ENCODE peak calls at places on chromosome 4, in six cellular contexts. One of them, this sample, is unnamed.
A peak's percentile ranks its signal among the peaks of the same experiment; 100 is the strongest.

GRCh38 chr4:159281781-159282180 is 178.9 kb downstream of the RAPGEF2 start:
- DNase-seq in mesenchymal stem cell: no peak
- DNase-seq in H9: no peak
- DNase-seq in cardiac muscle cell: no peak
- DNase-seq in ovary: no peak
- DNase-seq in CD8-positive, alpha-beta T cell: no peak
- DNase-seq in this sample: no peak

GRCh38 chr4:118032691-118033090 is 1.6 kb upstream of the NDST3 start:
- DNase-seq in cardiac muscle cell: no peak
- DNase-seq in ovary: no peak
- DNase-seq in CD8-positive, alpha-beta T cell: no peak
- DNase-seq in H9: peak; percentile 52
- DNase-seq in mesenchymal stem cell: peak; percentile 45
- DNase-seq in this sample: peak; percentile 87

GRCh38 chr4:36493240-36493639 is 211.8 kb downstream of the DTHD1 start:
- DNase-seq in CD8-positive, alpha-beta T cell: no peak
- DNase-seq in mesenchymal stem cell: no peak
- DNase-seq in H9: no peak
- DNase-seq in ovary: no peak
- DNase-seq in cardiac muscle cell: no peak
- DNase-seq in this sample: no peak

GRCh38 chr4:142519342-142519741 is 326.8 kb downstream of the INPP4B start:
- DNase-seq in ovary: no peak
- DNase-seq in cardiac muscle cell: no peak
- DNase-seq in H9: no peak
- DNase-seq in mesenchymal stem cell: no peak
- DNase-seq in CD8-positive, alpha-beta T cell: no peak
- DNase-seq in this sample: no peak

GRCh38 chr4:140789752-140790151 is 33.6 kb upstream of the TBC1D9 start:
- DNase-seq in H9: no peak
- DNase-seq in ovary: no peak
- DNase-seq in CD8-positive, alpha-beta T cell: no peak
- DNase-seq in mesenchymal stem cell: peak; percentile 33
- DNase-seq in cardiac muscle cell: peak; percentile 65
- DNase-seq in this sample: no peak

GRCh38 chr4:154707877-154708276 is 35.9 kb upstream of the LRAT start:
- DNase-seq in CD8-positive, alpha-beta T cell: no peak
- DNase-seq in cardiac muscle cell: no peak
- DNase-seq in mesenchymal stem cell: no peak
- DNase-seq in ovary: no peak
- DNase-seq in H9: no peak
- DNase-seq in this sample: no peak

GRCh38 chr4:141469392-141469791 is 167.0 kb upstream of the IL15 start:
- DNase-seq in ovary: no peak
- DNase-seq in H9: no peak
- DNase-seq in cardiac muscle cell: no peak
- DNase-seq in CD8-positive, alpha-beta T cell: no peak
- DNase-seq in mesenchymal stem cell: no peak
- DNase-seq in this sample: no peak

GRCh38 chr4:118967393-118967792 is 78.7 kb downstream of the SYNPO2 start:
- DNase-seq in cardiac muscle cell: peak; percentile 90
- DNase-seq in CD8-positive, alpha-beta T cell: no peak
- DNase-seq in mesenchymal stem cell: peak; percentile 75
- DNase-seq in ovary: no peak
- DNase-seq in H9: no peak
- DNase-seq in this sample: no peak

GRCh38 chr4:73593631-73594241 is 26.5 kb downstream of the RASSF6 start:
- DNase-seq in CD8-positive, alpha-beta T cell: no peak
- DNase-seq in H9: no peak
- DNase-seq in mesenchymal stem cell: peak; percentile 45
- DNase-seq in cardiac muscle cell: peak; percentile 60
- DNase-seq in ovary: no peak
- DNase-seq in this sample: peak; percentile 29

GRCh38 chr4:127425911-127426310 is 206.8 kb upstream of the INTU start:
- DNase-seq in ovary: no peak
- DNase-seq in cardiac muscle cell: no peak
- DNase-seq in CD8-positive, alpha-beta T cell: no peak
- DNase-seq in mesenchymal stem cell: no peak
- DNase-seq in H9: no peak
- DNase-seq in this sample: peak; percentile 45

GRCh38 chr4:76209876-76210275 is 3.7 kb downstream of the SCARB2 start:
- DNase-seq in ovary: no peak
- DNase-seq in mesenchymal stem cell: no peak
- DNase-seq in H9: no peak
- DNase-seq in CD8-positive, alpha-beta T cell: no peak
- DNase-seq in cardiac muscle cell: no peak
- DNase-seq in this sample: no peak
- H3K4me1 ChIP-seq in ovary: peaks cover 19% of the 10 kb centered on the region
- H3K4me1 ChIP-seq in mesenchymal stem cell: peaks cover 14% of the 10 kb centered on the region
- H3K4me1 ChIP-seq in H9: peaks cover 3% of the 10 kb centered on the region
- H3K4me1 ChIP-seq in CD8-positive, alpha-beta T cell: peaks cover 25% of the 10 kb centered on the region
- H3K4me1 ChIP-seq in cardiac muscle cell: peaks cover 20% of the 10 kb centered on the region
- H3K4me1 ChIP-seq in this sample: peaks cover 7% of the 10 kb centered on the region

GRCh38 chr4:111011458-111011857 is 388.6 kb upstream of the PITX2 start:
- DNase-seq in cardiac muscle cell: no peak
- DNase-seq in CD8-positive, alpha-beta T cell: no peak
- DNase-seq in H9: peak; percentile 55
- DNase-seq in mesenchymal stem cell: no peak
- DNase-seq in ovary: no peak
- DNase-seq in this sample: no peak
- H3K27ac ChIP-seq in cardiac muscle cell: no peak overlapping the region
- H3K27ac ChIP-seq in CD8-positive, alpha-beta T cell: no peak overlapping the region
- H3K27ac ChIP-seq in H9: no peak overlapping the region
- H3K27ac ChIP-seq in mesenchymal stem cell: no peak overlapping the region
- H3K27ac ChIP-seq in ovary: no peak overlapping the region
- H3K27ac ChIP-seq in this sample: no peak overlapping the region

GRCh38 chr4:6257243-6258025 is 12.2 kb upstream of the WFS1 start:
- DNase-seq in ovary: no peak
- DNase-seq in CD8-positive, alpha-beta T cell: no peak
- DNase-seq in H9: peak; percentile 78
- DNase-seq in cardiac muscle cell: no peak
- DNase-seq in mesenchymal stem cell: peak; percentile 56
- DNase-seq in this sample: peak; percentile 69

GRCh38 chr4:6258026-6258360 is 11.7 kb upstream of the WFS1 start:
- DNase-seq in mesenchymal stem cell: no peak
- DNase-seq in CD8-positive, alpha-beta T cell: no peak
- DNase-seq in ovary: no peak
- DNase-seq in H9: no peak
- DNase-seq in cardiac muscle cell: no peak
- DNase-seq in this sample: no peak

GRCh38 chr4:6253961-6254360 is 15.7 kb upstream of the WFS1 start:
- DNase-seq in ovary: no peak
- DNase-seq in CD8-positive, alpha-beta T cell: no peak
- DNase-seq in mesenchymal stem cell: no peak
- DNase-seq in H9: no peak
- DNase-seq in cardiac muscle cell: no peak
- DNase-seq in this sample: no peak

GRCh38 chr4:6258741-6259140 is 10.9 kb upstream of the WFS1 start:
- DNase-seq in ovary: no peak
- DNase-seq in mesenchymal stem cell: no peak
- DNase-seq in H9: no peak
- DNase-seq in CD8-positive, alpha-beta T cell: no peak
- DNase-seq in cardiac muscle cell: no peak
- DNase-seq in this sample: no peak

DNA sequence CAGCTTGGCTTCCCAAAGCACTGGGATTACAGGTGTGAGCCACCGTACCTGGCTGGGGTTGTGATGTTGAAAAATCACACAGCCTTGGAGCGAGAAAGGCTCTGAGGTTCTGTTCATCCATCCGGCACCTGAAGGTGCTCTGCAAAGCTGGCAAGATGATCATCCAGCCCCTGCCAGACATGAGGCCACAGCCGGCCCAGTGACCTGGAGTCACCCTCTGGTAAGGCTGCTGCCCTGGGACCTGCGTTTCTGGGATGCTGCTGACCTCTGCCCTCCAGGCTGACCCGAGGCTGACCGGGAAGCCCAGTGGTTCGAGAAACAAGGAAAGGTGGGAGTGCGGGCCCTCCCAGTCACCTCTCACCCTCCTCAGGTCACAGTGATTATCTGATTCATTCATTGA is 13.5 kb upstream of the WFS1 start:
- DNase-seq in cardiac muscle cell: no peak
- DNase-seq in CD8-positive, alpha-beta T cell: no peak
- DNase-seq in mesenchymal stem cell: no peak
- DNase-seq in ovary: no peak
- DNase-seq in H9: no peak
- DNase-seq in this sample: no peak
- H3K4me1 ChIP-seq in cardiac muscle cell: no peaks in the 10 kb centered on the region
- H3K4me1 ChIP-seq in CD8-positive, alpha-beta T cell: no peaks in the 10 kb centered on the region
- H3K4me1 ChIP-seq in mesenchymal stem cell: peaks cover 9% of the 10 kb centered on the region
- H3K4me1 ChIP-seq in ovary: no peaks in the 10 kb centered on the region
- H3K4me1 ChIP-seq in H9: no peaks in the 10 kb centered on the region
- H3K4me1 ChIP-seq in this sample: no peaks in the 10 kb centered on the region

GRCh38 chr4:53788011-53788410 is 196.7 kb upstream of the LNX1 start:
- DNase-seq in H9: no peak
- DNase-seq in ovary: no peak
- DNase-seq in mesenchymal stem cell: no peak
- DNase-seq in CD8-positive, alpha-beta T cell: no peak
- DNase-seq in cardiac muscle cell: no peak
- DNase-seq in this sample: no peak
- H3K27ac ChIP-seq in H9: no peak overlapping the region
- H3K27ac ChIP-seq in ovary: no peak overlapping the region
- H3K27ac ChIP-seq in mesenchymal stem cell: no peak overlapping the region
- H3K27ac ChIP-seq in CD8-positive, alpha-beta T cell: no peak overlapping the region
- H3K27ac ChIP-seq in cardiac muscle cell: no peak overlapping the region
- H3K27ac ChIP-seq in this sample: no peak overlapping the region

GRCh38 chr4:177309525-177310371 is at the start of gene NEIL3:
- DNase-seq in H9: peak; percentile 90
- DNase-seq in cardiac muscle cell: peak; percentile 94
- DNase-seq in CD8-positive, alpha-beta T cell: peak; percentile 92
- DNase-seq in mesenchymal stem cell: peak; percentile 89
- DNase-seq in ovary: peak; percentile 89
- DNase-seq in this sample: peak; percentile 89
- H3K4me1 ChIP-seq in H9: no peaks in the 10 kb centered on the region
- H3K4me1 ChIP-seq in cardiac muscle cell: peaks cover 4% of the 10 kb centered on the region
- H3K4me1 ChIP-seq in CD8-positive, alpha-beta T cell: peaks cover 9% of the 10 kb centered on the region
- H3K4me1 ChIP-seq in mesenchymal stem cell: no peaks in the 10 kb centered on the region
- H3K4me1 ChIP-seq in ovary: no peaks in the 10 kb centered on the region
- H3K4me1 ChIP-seq in this sample: no peaks in the 10 kb centered on the region

GRCh38 chr4:38723114-38723513 is 59.1 kb downstream of the KLF3 start:
- DNase-seq in mesenchymal stem cell: no peak
- DNase-seq in H9: no peak
- DNase-seq in ovary: no peak
- DNase-seq in cardiac muscle cell: no peak
- DNase-seq in CD8-positive, alpha-beta T cell: no peak
- DNase-seq in this sample: no peak
- H3K27ac ChIP-seq in mesenchymal stem cell: no peak overlapping the region
- H3K27ac ChIP-seq in H9: no peak overlapping the region
- H3K27ac ChIP-seq in ovary: no peak overlapping the region
- H3K27ac ChIP-seq in cardiac muscle cell: no peak overlapping the region
- H3K27ac ChIP-seq in CD8-positive, alpha-beta T cell: no peak overlapping the region
- H3K27ac ChIP-seq in this sample: no peak overlapping the region

GRCh38 chr4:185215261-185215660 is 5.9 kb downstream of the SNX25 start:
- DNase-seq in cardiac muscle cell: no peak
- DNase-seq in ovary: no peak
- DNase-seq in CD8-positive, alpha-beta T cell: no peak
- DNase-seq in H9: no peak
- DNase-seq in mesenchymal stem cell: no peak
- DNase-seq in this sample: no peak
- H3K4me1 ChIP-seq in cardiac muscle cell: peaks cover 6% of the 10 kb centered on the region
- H3K4me1 ChIP-seq in ovary: peaks cover 5% of the 10 kb centered on the region
- H3K4me1 ChIP-seq in CD8-positive, alpha-beta T cell: peaks cover 16% of the 10 kb centered on the region
- H3K4me1 ChIP-seq in H9: peaks cover 8% of the 10 kb centered on the region
- H3K4me1 ChIP-seq in mesenchymal stem cell: peaks cover 7% of the 10 kb centered on the region
- H3K4me1 ChIP-seq in this sample: peaks cover 16% of the 10 kb centered on the region

GRCh38 chr4:15668566-15669435 is 12.8 kb upstream of the FAM200B start:
- DNase-seq in ovary: no peak
- DNase-seq in mesenchymal stem cell: no peak
- DNase-seq in CD8-positive, alpha-beta T cell: no peak
- DNase-seq in cardiac muscle cell: no peak
- DNase-seq in H9: no peak
- DNase-seq in this sample: no peak
- H3K27ac ChIP-seq in ovary: no peak overlapping the region
- H3K27ac ChIP-seq in mesenchymal stem cell: no peak overlapping the region
- H3K27ac ChIP-seq in CD8-positive, alpha-beta T cell: no peak overlapping the region
- H3K27ac ChIP-seq in cardiac muscle cell: peak overlapping the region; percentile 0
- H3K27ac ChIP-seq in H9: no peak overlapping the region
- H3K27ac ChIP-seq in this sample: no peak overlapping the region

DNA sequence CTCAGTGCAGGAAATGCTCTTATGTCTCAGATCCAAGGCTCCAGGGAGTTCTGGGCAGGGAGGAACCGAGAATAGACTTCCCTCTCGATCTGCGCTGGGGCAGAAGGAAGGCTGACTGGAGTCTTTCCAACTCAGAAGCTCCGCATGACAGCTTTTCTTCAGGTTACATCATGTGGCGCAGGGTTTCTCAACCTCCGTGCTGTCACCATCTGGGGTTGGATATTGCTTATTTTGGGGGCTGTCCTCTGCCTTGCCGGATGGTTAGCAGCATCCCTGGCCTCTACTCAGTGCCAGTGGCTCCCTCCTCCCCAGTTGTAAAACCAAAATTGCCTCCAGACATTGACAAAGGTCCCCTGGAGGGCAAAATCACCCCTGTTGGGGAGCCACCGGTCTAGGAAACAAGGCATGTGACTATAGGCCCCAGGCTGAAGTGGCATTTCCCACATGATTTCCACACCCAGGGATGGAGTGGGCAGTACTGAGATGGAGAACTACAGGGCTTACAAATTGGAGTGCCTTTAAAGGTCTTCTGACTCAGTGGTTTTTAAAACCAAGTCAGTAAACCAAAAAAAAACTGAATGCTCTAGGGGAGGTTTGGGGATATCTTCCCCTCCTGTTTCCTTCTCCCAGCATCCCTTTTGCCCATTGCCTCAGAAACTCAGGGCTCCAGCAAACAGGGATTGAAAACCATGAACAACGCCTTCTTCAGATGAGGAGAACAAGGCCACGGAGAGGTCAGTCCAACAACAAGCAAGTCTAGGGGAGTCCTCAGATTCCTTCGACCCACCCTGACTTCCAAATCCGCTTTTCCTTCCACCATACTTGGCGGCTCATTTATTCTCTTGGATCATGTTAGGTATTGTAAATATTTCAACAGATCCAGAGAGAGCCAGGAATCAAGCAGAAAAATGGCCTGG is 21.6 kb downstream of the REELD1 start:
- DNase-seq in ovary: no peak
- DNase-seq in CD8-positive, alpha-beta T cell: no peak
- DNase-seq in H9: no peak
- DNase-seq in mesenchymal stem cell: peak; percentile 26
- DNase-seq in cardiac muscle cell: no peak
- DNase-seq in this sample: no peak
- H3K4me1 ChIP-seq in ovary: no peaks in the 10 kb centered on the region
- H3K4me1 ChIP-seq in CD8-positive, alpha-beta T cell: no peaks in the 10 kb centered on the region
- H3K4me1 ChIP-seq in H9: no peaks in the 10 kb centered on the region
- H3K4me1 ChIP-seq in mesenchymal stem cell: no peaks in the 10 kb centered on the region
- H3K4me1 ChIP-seq in cardiac muscle cell: no peaks in the 10 kb centered on the region
- H3K4me1 ChIP-seq in this sample: no peaks in the 10 kb centered on the region

This sample was measured in mesendoderm.